ENCODE peak calls at places on chromosomes 12 and 14, in five cellular contexts. G is AG04450, J is prostate gland, A is stomach, R is epithelial cell of esophagus. K is an unnamed sample.

GRCh38 chr12:132513070-132513398 is 23.1 kb downstream of the FBRSL1 start:
- DNase-seq in A (no peak), J (no peak), R (no peak), G (peak; percentile 38), K (no peak)

GRCh38 chr14:56650075-56650474 is 70.5 kb downstream of the TMEM260 start:
- DNase-seq in G (no peak), A (no peak), R (no peak), J (no peak), K (no peak)

GRCh38 chr12:54786081-54786480 is 68.2 kb upstream of the MUCL1 start:
- DNase-seq in G (no peak), A (no peak), R (no peak), J (no peak), K (no peak)

GRCh38 chr14:86673523-86673969 is 1143.6 kb downstream of the FLRT2 start:
- DNase-seq in J (peak; percentile 4), A (peak; percentile 34), R (peak; percentile 86), G (no peak), K (no peak)

GRCh38 chr14:44620106-44621019 is 113.3 kb upstream of the FSCB start:
- DNase-seq in J (no peak), A (no peak), R (no peak), G (no peak), K (no peak)

GRCh38 chr12:49089831-49090773 is 4.5 kb downstream of the DHH start:
- DNase-seq in G (no peak), R (peak; percentile 40), J (no peak), A (peak; percentile 31), K (no peak)

GRCh38 chr12:116737774-116738657 is at the start of the genes RNFT2 and SPRING1:
- DNase-seq in G (peak; percentile 98), R (peak; percentile 100), A (peak; percentile 99), J (peak; percentile 99), K (peak; percentile 98)

GRCh38 chr12:53596920-53597363 is 29.2 kb downstream of the ATF7 start:
- DNase-seq in A (no peak), G (no peak), R (no peak), J (no peak), K (no peak)

DNA sequence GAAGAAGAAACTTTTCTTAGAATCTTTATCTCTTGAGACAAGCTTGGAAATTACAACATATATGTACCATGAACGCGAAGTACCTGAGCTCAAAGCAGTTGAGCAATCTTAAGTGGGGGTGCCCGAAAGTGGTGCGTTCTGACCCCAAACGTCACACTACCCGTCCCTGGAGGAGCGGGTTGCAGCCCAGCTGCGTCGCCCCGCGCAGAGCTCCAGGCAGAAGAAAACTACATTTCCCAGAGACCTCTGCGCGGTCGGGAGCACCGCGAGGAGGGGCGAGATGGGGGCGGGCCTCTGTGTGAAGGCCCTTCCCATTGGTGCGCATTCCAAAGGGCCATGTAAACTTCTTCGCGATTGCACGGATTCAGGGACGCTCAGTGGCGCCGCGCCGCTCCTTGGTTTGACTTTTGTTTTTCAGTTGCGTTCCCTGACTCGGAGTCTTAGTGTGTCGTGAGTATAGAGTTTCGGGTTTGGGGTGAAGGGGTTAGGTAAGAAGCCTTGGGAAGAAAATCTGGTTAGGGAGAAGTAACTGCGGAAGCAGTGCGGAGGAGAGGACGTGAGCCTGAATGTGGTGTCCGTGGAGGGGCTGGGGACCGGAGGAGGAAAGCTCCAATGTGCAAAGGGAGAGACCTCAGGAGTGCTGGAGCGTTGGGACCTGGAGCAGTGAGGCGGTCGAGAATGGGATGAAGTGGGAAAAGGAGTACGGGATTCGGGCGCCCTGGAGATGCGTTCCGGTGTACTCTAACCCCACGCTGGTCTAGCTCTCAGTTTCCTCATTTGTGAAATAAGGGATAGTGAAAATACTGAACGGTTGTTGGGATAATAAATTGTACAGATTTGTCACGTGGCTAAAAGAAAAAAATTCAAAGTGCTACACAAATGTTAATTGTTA is at the start of gene CCDC77:
- DNase-seq in J (peak; percentile 92), G (peak; percentile 70), A (peak; percentile 92), R (peak; percentile 93), K (peak; percentile 82)
- TF ChIP-seq CTCF in J (peak; percentile 46), G (peak; percentile 35), A (no peak), R (peak; percentile 32), K (peak; percentile 24)

GRCh38 chr14:88598097-88598675 is 35.3 kb downstream of the ZC3H14 start:
- DNase-seq in G (no peak), J (no peak), R (no peak), A (no peak), K (no peak)

GRCh38 chr14:88599321-88599720 is 36.5 kb downstream of the ZC3H14 start:
- DNase-seq in J (no peak), A (no peak), R (no peak), G (no peak), K (peak; percentile 22)

GRCh38 chr14:88597601-88598000 is 34.8 kb downstream of the ZC3H14 start:
- DNase-seq in G (no peak), R (no peak), J (no peak), A (no peak), K (no peak)

GRCh38 chr14:88597038-88597437 is 34.2 kb downstream of the ZC3H14 start:
- DNase-seq in J (no peak), G (no peak), R (no peak), A (no peak), K (no peak)

GRCh38 chr14:88599761-88600439 is 37.1 kb downstream of the ZC3H14 start:
- DNase-seq in G (no peak), J (no peak), A (no peak), R (no peak), K (peak; percentile 81)
- H3K4me3 ChIP-seq in G (no peak overlapping the region), J (no peak overlapping the region), A (no peak overlapping the region), R (no peak overlapping the region), K (peak overlapping the region; percentile 31)

GRCh38 chr14:71739273-71739990 is 192.8 kb upstream of the RGS6 start:
- DNase-seq in G (no peak), R (peak; percentile 86), J (no peak), A (no peak), K (no peak)
- TF ChIP-seq CTCF in G (no peak), R (peak; percentile 15), J (no peak), A (no peak), K (no peak)

DNA sequence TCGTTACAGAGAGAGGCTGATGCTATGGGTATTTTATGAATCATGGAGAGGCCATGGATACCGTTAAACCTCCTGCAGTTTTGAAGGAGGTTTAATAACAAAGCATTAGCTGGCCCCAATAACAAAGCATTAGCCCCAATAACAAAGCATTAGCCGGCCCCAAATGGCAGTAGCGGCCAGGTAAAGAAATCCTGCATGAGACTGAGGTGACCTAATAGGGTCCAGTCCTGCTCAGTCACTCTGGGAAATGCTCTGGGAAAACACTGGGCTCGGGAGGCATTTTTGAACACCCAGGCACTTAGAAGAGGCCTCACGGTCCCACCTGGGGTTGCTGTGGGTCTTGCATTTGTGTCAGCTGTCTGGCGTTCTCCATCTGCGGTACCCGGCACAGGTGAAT is 776 bp upstream of the RIN3 start:
- DNase-seq in R (no peak), A (no peak), J (no peak), G (no peak), K (no peak)
- H3K4me3 ChIP-seq in R (peak overlapping the region; percentile 54), A (peak overlapping the region; percentile 69), J (peak overlapping the region; percentile 67), G (peak overlapping the region; percentile 77), K (peak overlapping the region; percentile 62)

GRCh38 chr12:41514907-41515306 is 326.8 kb downstream of the PDZRN4 start:
- DNase-seq in R (no peak), G (no peak), A (no peak), J (no peak), K (no peak)
- TF ChIP-seq CTCF in R (no peak), G (peak; percentile 49), A (no peak), J (no peak), K (peak; percentile 24)

GRCh38 chr12:42585175-42585845 is 4.2 kb downstream of the PRICKLE1 start:
- DNase-seq in R (peak; percentile 76), G (no peak), J (no peak), A (no peak), K (no peak)

GRCh38 chr12:42586268-42586667 is 3.3 kb downstream of the PRICKLE1 start:
- DNase-seq in R (no peak), J (no peak), A (no peak), G (no peak), K (no peak)

GRCh38 chr12:42583017-42583416 is 6.5 kb downstream of the PRICKLE1 start:
- DNase-seq in A (no peak), J (no peak), G (no peak), R (no peak), K (no peak)

GRCh38 chr12:42585846-42586226 is 3.7 kb downstream of the PRICKLE1 start:
- DNase-seq in R (peak; percentile 32), G (no peak), A (no peak), J (no peak), K (no peak)

DNA sequence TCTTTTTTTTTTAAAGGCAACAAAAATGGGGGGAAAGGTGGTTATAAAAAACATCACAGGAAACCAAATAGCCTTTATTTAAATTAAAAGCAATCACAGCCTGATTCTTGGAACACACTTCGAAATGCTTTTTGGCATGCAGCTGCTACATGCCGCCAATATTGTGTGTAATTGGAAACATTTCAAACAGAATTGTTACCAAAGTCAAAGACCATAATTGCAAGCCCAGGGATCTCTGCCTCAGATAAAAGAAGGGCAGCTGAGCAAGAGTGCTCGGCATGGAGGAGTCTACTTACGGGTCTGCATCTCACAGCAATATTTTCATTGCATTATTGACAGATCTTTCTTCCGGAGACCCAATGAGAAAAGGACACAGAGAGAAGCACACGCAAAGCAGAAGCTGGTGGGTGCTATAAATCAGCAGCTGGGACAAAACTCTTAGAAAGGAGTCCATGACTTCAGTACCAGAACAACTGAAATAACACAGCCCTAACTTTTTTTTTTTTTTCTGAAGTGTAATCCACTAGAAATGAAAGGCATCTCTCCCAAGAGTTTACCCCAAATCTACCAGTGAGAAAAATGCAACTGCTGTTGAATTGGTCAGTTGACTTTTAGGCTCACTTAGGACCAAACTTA is 4.9 kb downstream of the PRICKLE1 start:
- DNase-seq in J (no peak), G (no peak), A (no peak), R (no peak), K (no peak)
- H3K4me3 ChIP-seq in J (no peak overlapping the region), G (peak overlapping the region; percentile 21), A (no peak overlapping the region), R (no peak overlapping the region), K (no peak overlapping the region)

DNA sequence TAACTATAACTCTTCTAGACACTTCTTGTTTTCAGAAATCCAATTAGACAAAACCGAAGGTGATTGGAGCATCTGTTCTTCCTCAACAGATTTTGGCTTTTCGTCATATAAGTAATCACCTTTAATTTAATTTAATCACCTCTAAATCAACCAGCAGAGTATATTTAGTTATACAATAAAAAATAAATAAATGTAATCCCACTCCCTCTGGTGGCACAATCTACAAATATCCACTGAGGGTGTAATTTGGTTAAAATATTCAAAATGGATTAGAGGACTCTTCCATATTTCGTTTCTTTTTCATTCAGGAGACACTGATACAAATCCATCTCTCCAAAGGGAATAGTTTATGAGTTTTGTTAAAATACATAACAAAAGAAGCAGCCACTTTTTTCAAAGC is 18.3 kb upstream of the SLC35F4 start:
- DNase-seq in G (no peak), A (no peak), J (no peak), R (no peak), K (no peak)
- TF ChIP-seq CTCF in G (peak; percentile 22), A (no peak), J (no peak), R (peak; percentile 7), K (no peak)

GRCh38 chr12:63151061-63151897 is at the start of gene AVPR1A:
- DNase-seq in A (no peak), G (no peak), R (peak; percentile 5), J (no peak), K (no peak)
- H3K4me3 ChIP-seq in A (peak within 1 kb of the TSS; percentile 54), G (no peak within 1 kb of the TSS), R (peak within 1 kb of the TSS; percentile 4), J (peak within 1 kb of the TSS; percentile 18), K (no peak within 1 kb of the TSS)